ENCODE peak calls at places on chromosome 3, in nine cellular contexts. Z is K562, I is Peyer's patch, T is HepG2, N is right lobe of liver, A is H1, R is ovary, G is stomach, D is A549. V is an unnamed sample. For H3K4me1, the result is how much of the 10 kb centered on the place peaks cover.

GRCh38 chr3:194089357-194090177 is 46.4 kb upstream of the HES1 start:
- DNase-seq in Z (peak), I (no peak), T (peak), N (peak), A (no peak), R (peak), G (peak), D (peak), V (peak)

GRCh38 chr3:102745881-102746280 is 311.1 kb downstream of the ZPLD1 start:
- DNase-seq in Z (no peak), I (no peak), T (no peak), N (no peak), A (no peak), R (no peak), G (no peak), D (peak), V (no peak)

GRCh38 chr3:53159415-53160135 is 1.4 kb upstream of the PRKCD start:
- DNase-seq in Z (no peak), I (peak), T (peak), N (no peak), A (no peak), R (no peak), G (peak), D (peak), V (no peak)

GRCh38 chr3:8509961-8510360 is 8.3 kb downstream of the LMCD1 start:
- DNase-seq in Z (no peak), I (no peak), T (no peak), N (no peak), A (no peak), R (no peak), G (no peak), D (peak), V (no peak)

GRCh38 chr3:38039101-38039898 is at the start of gene DLEC1:
- DNase-seq in Z (peak), I (peak), T (no peak), N (peak), A (peak), R (peak), G (peak), D (no peak), V (no peak)

GRCh38 chr3:109177888-109178287 is 41.4 kb downstream of the C3orf85 start:
- DNase-seq in Z (no peak), I (no peak), T (no peak), N (no peak), A (no peak), R (no peak), G (no peak), D (peak), V (no peak)

GRCh38 chr3:94173667-94174434 is 111.0 kb downstream of the NSUN3 start:
- DNase-seq in Z (no peak), I (no peak), T (no peak), N (no peak), A (no peak), R (no peak), G (no peak), D (no peak), V (no peak)

GRCh38 chr3:184694266-184694665 is 17.6 kb downstream of the MAGEF1 start:
- DNase-seq in Z (no peak), I (no peak), T (no peak), N (no peak), A (no peak), R (no peak), G (no peak), D (no peak), V (no peak)

GRCh38 chr3:156751461-156752025 is 74.6 kb upstream of the LEKR1 start:
- DNase-seq in Z (no peak), I (no peak), T (no peak), N (no peak), A (peak), R (peak), G (no peak), D (no peak), V (no peak)

GRCh38 chr3:71370467-71370866 is 213.1 kb downstream of the FOXP1 start:
- DNase-seq in Z (peak), I (no peak), T (no peak), N (no peak), A (no peak), R (no peak), G (no peak), D (no peak), V (no peak)

GRCh38 chr3:128338536-128339400 is 127.9 kb downstream of the DNAJB8 start:
- DNase-seq in Z (no peak), I (peak), T (no peak), N (no peak), A (no peak), R (no peak), G (no peak), D (no peak), V (no peak)

GRCh38 chr3:43239755-43240154 is 46.6 kb upstream of the SNRK start:
- DNase-seq in Z (no peak), I (no peak), T (no peak), N (no peak), A (no peak), R (no peak), G (no peak), D (no peak), V (no peak)

GRCh38 chr3:129050556-129051295 is 9.9 kb upstream of the GP9 start:
- DNase-seq in Z (no peak), I (no peak), T (no peak), N (peak), A (no peak), R (no peak), G (no peak), D (no peak), V (no peak)

GRCh38 chr3:42589382-42590109 is 1.1 kb upstream of the SS18L2 start:
- DNase-seq in Z (no peak), I (no peak), T (no peak), N (no peak), A (no peak), R (no peak), G (no peak), D (no peak), V (no peak)

DNA sequence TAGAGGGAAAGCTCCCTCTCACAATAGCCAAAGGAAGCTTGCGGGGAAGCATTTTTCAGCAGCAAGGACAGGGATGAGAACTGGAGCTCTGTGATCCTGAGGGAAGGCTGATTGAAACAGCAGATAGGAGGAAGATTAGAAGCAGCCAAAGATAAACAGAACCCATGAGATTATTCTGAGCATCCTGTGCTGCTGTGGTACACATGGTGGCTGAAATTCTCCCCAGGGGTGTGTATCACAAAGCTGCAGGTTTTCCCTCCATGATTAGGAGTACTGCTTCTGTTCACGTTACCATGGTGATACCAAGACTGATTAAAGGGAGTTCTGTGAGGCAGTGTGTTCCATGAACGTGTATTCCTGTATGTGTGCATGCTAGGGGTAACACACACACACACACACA is 30.3 kb upstream of the PSMD6 start:
- DNase-seq in Z (no peak), I (no peak), T (no peak), N (no peak), A (no peak), R (no peak), G (no peak), D (no peak), V (no peak)
- H3K4me1 ChIP-seq in Z (under half), I (under half), T (under half), N (under half), A (under half), R (under half), G (under half), D (under half), V (under half)

GRCh38 chr3:62375655-62376054 is 2.3 kb upstream of the FEZF2 start:
- DNase-seq in Z (no peak), I (no peak), T (no peak), N (no peak), A (no peak), R (no peak), G (no peak), D (no peak), V (no peak)

GRCh38 chr3:62376906-62377865 is 3.8 kb upstream of the FEZF2 start:
- DNase-seq in Z (no peak), I (no peak), T (no peak), N (no peak), A (peak), R (no peak), G (no peak), D (no peak), V (no peak)

GRCh38 chr3:62376187-62376720 is 2.9 kb upstream of the FEZF2 start:
- DNase-seq in Z (no peak), I (no peak), T (no peak), N (no peak), A (no peak), R (no peak), G (no peak), D (no peak), V (no peak)

GRCh38 chr3:62378329-62378789 is 5.0 kb upstream of the FEZF2 start:
- DNase-seq in Z (no peak), I (no peak), T (no peak), N (no peak), A (peak), R (no peak), G (no peak), D (no peak), V (no peak)

GRCh38 chr3:62379206-62379834 is 6.0 kb upstream of the FEZF2 start:
- DNase-seq in Z (no peak), I (no peak), T (no peak), N (no peak), A (peak), R (no peak), G (no peak), D (no peak), V (no peak)
- TF ChIP-seq POLR2A in Z (no peak), I (no peak), T (no peak), N (no peak), A (no peak), R (no peak), G (no peak), D (no peak), V (no peak)

GRCh38 chr3:56784452-56785001 is 17.2 kb downstream of the ARHGEF3 start:
- DNase-seq in Z (no peak), I (no peak), T (no peak), N (no peak), A (no peak), R (no peak), G (no peak), D (no peak), V (no peak)
- H3K4me1 ChIP-seq in Z (under half), I (under half), T (half or more), N (under half), A (under half), R (under half), G (under half), D (under half), V (under half)

GRCh38 chr3:197428117-197428761 is 127.5 kb downstream of the BDH1 start:
- DNase-seq in Z (peak), I (peak), T (peak), N (no peak), A (no peak), R (no peak), G (peak), D (peak), V (no peak)
- TF ChIP-seq POLR2A in Z (no peak), I (no peak), T (no peak), N (no peak), A (no peak), R (no peak), G (no peak), D (no peak), V (no peak)

DNA sequence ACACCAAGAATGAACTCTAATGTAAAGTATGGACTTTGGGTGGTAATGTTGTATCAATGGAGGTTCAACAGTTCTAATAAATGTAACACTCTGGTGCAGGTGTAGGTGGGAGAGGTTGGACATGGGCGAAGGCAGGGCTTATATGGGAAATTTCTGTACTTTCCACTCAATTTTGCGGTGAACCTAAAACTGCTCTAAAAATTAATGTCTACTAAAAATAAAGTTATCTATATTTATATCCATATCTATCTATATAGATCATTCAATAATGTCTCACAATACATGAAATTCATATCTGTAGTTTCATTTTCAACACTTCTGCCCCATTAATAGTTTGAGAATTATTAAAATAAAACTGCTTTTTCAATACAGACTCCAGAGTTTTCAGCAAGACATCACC is 49.3 kb downstream of the CD200R1 start:
- DNase-seq in Z (no peak), I (no peak), T (no peak), N (no peak), A (no peak), R (no peak), G (no peak), D (no peak), V (no peak)
- H3K4me1 ChIP-seq in Z (under half), I (under half), T (under half), N (under half), A (under half), R (under half), G (under half), D (under half), V (under half)

GRCh38 chr3:169149349-169149890 is 514.1 kb downstream of the MECOM start:
- DNase-seq in Z (peak), I (peak), T (peak), N (peak), A (peak), R (peak), G (peak), D (peak), V (peak)
- TF ChIP-seq POLR2A in Z (no peak), I (peak), T (no peak), N (no peak), A (no peak), R (no peak), G (no peak), D (no peak), V (no peak)

DNA sequence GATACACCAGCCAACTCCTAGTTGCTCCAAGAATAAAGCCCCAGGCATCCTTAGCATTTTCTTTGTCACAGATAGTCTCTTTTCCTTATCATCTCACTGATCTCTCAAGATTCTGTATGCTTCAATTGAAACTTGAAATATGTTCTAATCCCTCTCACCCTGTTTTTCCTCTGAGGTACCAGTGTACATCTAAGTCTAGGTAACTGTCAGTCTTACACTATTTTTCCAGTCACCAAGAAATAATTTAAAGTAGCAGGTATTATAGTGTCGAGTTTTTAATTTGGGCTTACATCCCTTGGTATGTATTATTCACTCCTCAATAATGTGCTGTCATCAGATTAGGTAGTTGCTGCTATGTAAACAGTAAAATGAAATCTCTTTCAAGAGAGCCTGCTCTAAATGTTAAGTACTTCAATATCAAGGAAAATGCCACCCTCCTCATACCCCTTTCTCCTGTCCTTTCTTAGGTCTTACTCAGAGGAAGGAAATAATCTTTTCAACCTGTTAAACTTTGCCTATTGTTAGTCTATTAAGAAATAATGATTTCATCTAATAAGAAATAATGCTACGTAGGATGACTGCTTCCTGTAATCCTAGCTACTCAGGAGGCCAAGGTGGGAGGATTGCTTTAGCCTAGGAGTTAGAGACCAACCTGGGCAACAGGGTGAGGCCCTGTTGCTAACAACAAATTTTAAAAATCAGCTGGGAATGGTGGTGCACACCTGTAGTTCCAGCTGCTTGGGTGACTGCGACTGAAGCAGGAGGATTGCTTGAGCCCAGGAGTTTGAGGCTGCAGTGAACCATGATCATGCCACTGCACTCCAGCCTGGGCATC is 39.8 kb downstream of the TSC22D2 start:
- DNase-seq in Z (no peak), I (no peak), T (no peak), N (no peak), A (no peak), R (no peak), G (no peak), D (no peak), V (no peak)
- H3K4me1 ChIP-seq in Z (under half), I (under half), T (under half), N (under half), A (under half), R (under half), G (under half), D (half or more), V (under half)

GRCh38 chr3:12294885-12295580 is 6.2 kb downstream of the PPARG start:
- DNase-seq in Z (no peak), I (no peak), T (no peak), N (no peak), A (no peak), R (no peak), G (no peak), D (peak), V (no peak)
- TF ChIP-seq POLR2A in Z (no peak), I (no peak), T (no peak), N (no peak), A (no peak), R (no peak), G (no peak), D (no peak), V (no peak)

DNA sequence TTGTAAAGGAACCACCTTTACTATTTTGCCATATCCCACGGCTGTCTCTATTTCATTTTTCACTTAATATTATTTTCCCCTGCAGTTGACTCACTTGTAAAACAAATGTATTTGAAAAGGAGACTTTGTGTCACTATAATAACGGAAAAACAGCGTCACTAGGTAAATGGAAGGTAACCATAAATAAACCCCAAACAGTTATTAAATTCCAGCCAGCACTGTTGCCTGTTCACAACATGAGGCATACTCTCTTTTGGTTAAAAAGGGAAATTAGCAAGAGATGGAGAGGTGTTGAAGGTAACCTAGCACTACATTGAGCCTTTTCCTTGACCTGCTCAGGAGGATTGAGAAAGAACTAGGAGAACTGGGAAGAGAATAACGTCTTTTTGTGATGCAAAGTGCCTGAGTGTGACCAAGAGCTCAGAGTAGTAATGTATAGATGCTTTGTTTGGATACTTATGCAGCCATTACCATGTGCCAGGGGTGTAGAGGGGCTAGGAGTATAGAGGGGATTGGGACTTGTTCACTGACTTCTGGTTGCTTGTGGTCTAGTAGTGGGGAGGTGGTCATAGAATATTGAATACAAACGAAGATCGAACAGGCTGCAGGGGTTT is 19.6 kb downstream of the FLNB start:
- DNase-seq in Z (no peak), I (no peak), T (no peak), N (no peak), A (no peak), R (no peak), G (no peak), D (no peak), V (no peak)
- H3K4me1 ChIP-seq in Z (under half), I (under half), T (half or more), N (under half), A (under half), R (under half), G (under half), D (half or more), V (under half)

GRCh38 chr3:50316657-50317242 is 5.8 kb downstream of the HYAL2 start:
- DNase-seq in Z (peak), I (peak), T (no peak), N (no peak), A (no peak), R (no peak), G (peak), D (peak), V (peak)
- TF ChIP-seq POLR2A in Z (no peak), I (peak), T (no peak), N (no peak), A (no peak), R (no peak), G (no peak), D (no peak), V (no peak)